ENCODE peak calls at places on chromosome 19, in eight cellular contexts. V is adipocyte; B is pancreas; N is mucosa of descending colon; C is CD8-positive, alpha-beta T cell; D is naive thymus-derived CD4-positive, alpha-beta T cell; G is lung; I is CD4-positive, alpha-beta memory T cell. E is an unnamed sample. For H3K36me3, H3K4me1 and H3K9me3, the result is how much of the 10 kb centered on the place peaks cover.

GRCh38 chr19:57227461-57227860 is 3.4 kb upstream of the AURKC start:
- DNase-seq in V (no peak), B (no peak), N (no peak), C (no peak), D (no peak), G (no peak), I (no peak), E (no peak)

GRCh38 chr19:41591951-41592562 is 16.1 kb downstream of the CEACAM21 start:
- DNase-seq in V (no peak), B (no peak), N (no peak), C (no peak), D (no peak), G (no peak), I (no peak), E (no peak)

GRCh38 chr19:33505168-33505567 is 16.4 kb downstream of the PEPD start:
- DNase-seq in V (no peak), B (peak), N (no peak), C (no peak), D (no peak), G (no peak), I (no peak), E (no peak)

GRCh38 chr19:1000095-1000494 is at the start of gene GRIN3B:
- DNase-seq in V (peak), B (peak), N (peak), C (peak), D (peak), G (peak), I (peak), E (peak)

GRCh38 chr19:3576696-3577443 is 4.1 kb downstream of the HMG20B start:
- DNase-seq in V (no peak), B (peak), N (peak), C (no peak), D (no peak), G (no peak), I (no peak), E (no peak)

GRCh38 chr19:58572818-58573657 is at the start of gene MZF1:
- DNase-seq in V (peak), B (peak), N (peak), C (peak), D (peak), G (peak), I (peak), E (peak)

GRCh38 chr19:9431475-9431874 is 3.9 kb downstream of the ZNF266 start:
- DNase-seq in V (peak), B (no peak), N (peak), C (peak), D (no peak), G (no peak), I (no peak), E (no peak)

GRCh38 chr19:22806418-22806817 is 22.5 kb upstream of the ZNF99 start:
- DNase-seq in V (no peak), B (peak), N (no peak), C (no peak), D (no peak), G (no peak), I (no peak), E (no peak)

GRCh38 chr19:44530777-44531176 is 1.3 kb upstream of the CEACAM20 start:
- DNase-seq in V (no peak), B (no peak), N (no peak), C (no peak), D (no peak), G (no peak), I (no peak), E (no peak)

GRCh38 chr19:45641274-45642105 is 2.3 kb upstream of the EML2 start:
- DNase-seq in V (peak), B (peak), N (peak), C (peak), D (no peak), G (peak), I (peak), E (peak)

GRCh38 chr19:38826856-38827551 is 4.6 kb downstream of the ECH1 start:
- DNase-seq in V (no peak), B (no peak), N (no peak), C (no peak), D (no peak), G (no peak), I (no peak), E (no peak)

GRCh38 chr19:15452111-15453047 is 2.6 kb upstream of the WIZ start:
- DNase-seq in V (peak), B (peak), N (peak), C (no peak), D (no peak), G (peak), I (no peak), E (no peak)

GRCh38 chr19:41796362-41796761 is at the start of gene CEACAM3:
- DNase-seq in V (no peak), B (no peak), N (no peak), C (no peak), D (no peak), G (no peak), I (no peak), E (no peak)

GRCh38 chr19:9958451-9958850 is 22.1 kb upstream of the OLFM2 start:
- DNase-seq in V (peak), B (no peak), N (no peak), C (no peak), D (no peak), G (no peak), I (no peak), E (no peak)

GRCh38 chr19:7720351-7720750 is 11.6 kb downstream of the CLEC4G start:
- DNase-seq in V (no peak), B (no peak), N (no peak), C (no peak), D (no peak), G (no peak), I (no peak), E (no peak)

DNA sequence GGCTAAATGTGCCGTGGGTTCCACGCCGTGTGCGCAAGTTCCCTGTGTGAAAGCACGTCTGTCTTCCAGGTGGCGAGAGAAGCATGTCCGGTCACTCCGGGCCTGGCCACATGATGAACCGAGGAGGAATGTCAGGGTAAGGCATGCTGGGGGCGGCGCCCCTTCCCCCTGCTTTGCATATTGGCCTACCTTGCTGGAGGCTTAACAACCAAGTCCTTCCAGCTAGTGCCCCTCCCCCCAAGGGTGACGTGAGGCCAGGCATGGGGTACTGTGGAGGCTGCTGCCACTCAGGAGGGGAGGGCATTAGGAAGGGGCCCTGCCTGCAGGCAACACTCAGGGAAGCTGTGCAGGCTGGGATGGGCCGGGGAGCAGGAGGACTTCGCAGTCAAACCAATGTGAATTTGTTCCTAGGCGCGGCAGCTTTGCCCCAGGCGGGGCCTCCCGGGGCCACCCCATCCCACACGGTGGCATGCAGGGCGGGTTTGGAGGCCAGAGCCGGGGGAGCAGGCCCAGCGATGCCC is 12.5 kb downstream of the MICOS13 start:
- DNase-seq in V (no peak), B (peak), N (no peak), C (no peak), D (no peak), G (no peak), I (no peak), E (no peak)
- H3K36me3 ChIP-seq in V (half or more), B (under half), N (under half), C (half or more), D (under half), G (under half), I (half or more), E (half or more)

DNA sequence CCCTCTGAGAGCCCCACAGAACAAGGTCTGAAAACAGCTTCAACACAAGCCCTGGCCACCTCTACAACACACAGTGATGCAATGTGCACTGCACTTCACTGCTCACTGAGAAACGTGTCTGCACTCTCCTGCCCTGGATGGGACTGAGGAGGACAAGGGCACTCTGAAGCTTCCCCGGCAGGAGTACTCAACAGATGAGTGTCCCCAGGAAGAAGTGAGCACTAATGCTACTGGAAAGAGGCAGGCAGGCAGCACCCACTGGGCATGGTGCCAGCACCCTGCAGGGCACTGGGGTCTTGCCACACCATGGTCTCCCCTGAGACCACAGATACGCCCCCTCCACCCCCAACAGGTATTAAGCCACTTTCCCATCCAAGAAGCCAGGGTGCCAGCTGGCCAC is 17.7 kb upstream of the SLC35E1 start:
- DNase-seq in V (no peak), B (peak), N (no peak), C (no peak), D (no peak), G (peak), I (no peak), E (no peak)
- H3K4me1 ChIP-seq in V (under half), B (under half), N (half or more), C (half or more), D (half or more), G (under half), I (half or more), E (half or more)

GRCh38 chr19:32388393-32388724 is 17.2 kb upstream of the DPY19L3 start:
- DNase-seq in V (no peak), B (no peak), N (no peak), C (no peak), D (no peak), G (no peak), I (no peak), E (no peak)

GRCh38 chr19:32392142-32392541 is 13.4 kb upstream of the DPY19L3 start:
- DNase-seq in V (no peak), B (no peak), N (no peak), C (no peak), D (no peak), G (no peak), I (no peak), E (no peak)

GRCh38 chr19:32392946-32393345 is 12.6 kb upstream of the DPY19L3 start:
- DNase-seq in V (no peak), B (no peak), N (no peak), C (no peak), D (no peak), G (no peak), I (no peak), E (no peak)

DNA sequence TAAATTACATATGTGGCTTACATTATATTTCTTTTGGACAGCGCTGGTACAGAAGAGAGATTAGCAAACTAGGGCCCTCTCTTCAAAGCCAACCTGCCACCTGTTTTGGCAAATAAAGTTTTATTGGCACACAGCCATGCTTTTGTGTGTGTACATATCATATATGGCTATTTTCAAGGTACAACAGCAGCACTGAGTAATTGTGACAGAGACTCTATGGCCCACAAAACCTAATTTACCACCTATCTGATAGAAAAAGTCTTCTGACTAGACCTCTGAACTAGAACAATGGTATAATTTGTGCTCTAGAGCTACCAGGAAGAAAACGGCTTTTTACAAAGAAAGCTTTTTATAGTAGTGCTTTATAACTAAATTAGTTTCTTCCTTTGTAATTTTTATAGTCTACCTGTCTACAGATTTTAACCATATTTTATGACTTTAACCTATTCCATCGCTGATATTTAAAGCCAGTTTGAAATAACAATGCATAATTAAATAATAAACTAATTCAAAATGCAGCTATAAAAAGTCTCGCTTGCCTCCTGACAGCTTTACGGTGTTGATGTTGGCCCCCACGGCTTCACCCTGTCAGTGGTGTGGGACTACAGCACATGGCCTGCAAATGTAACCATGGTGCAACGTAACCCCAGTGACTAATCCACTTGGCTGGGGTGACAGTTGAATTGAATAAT is 17.7 kb upstream of the DPY19L3 start:
- DNase-seq in V (peak), B (no peak), N (peak), C (no peak), D (no peak), G (no peak), I (no peak), E (no peak)
- H3K9me3 ChIP-seq in V (under half), B (under half), N (under half), C (under half), D (under half), G (under half), I (under half), E (under half)

GRCh38 chr19:47490031-47490430 is 6.0 kb upstream of the KPTN start:
- DNase-seq in V (no peak), B (peak), N (no peak), C (no peak), D (no peak), G (no peak), I (no peak), E (no peak)
- H3K36me3 ChIP-seq in V (half or more), B (under half), N (under half), C (under half), D (under half), G (under half), I (under half), E (under half)